ENCODE peak calls at places on chromosomes 2 and 18, in four cellular contexts. Q, N, U and A are unnamed samples.

GRCh38 chr2:12948963-12949353 is 232.2 kb downstream of the TRIB2 start:
- DNase-seq in Q (no peak), N (no peak), U (no peak), A (no peak)

GRCh38 chr2:103276869-103277268 is 515.0 kb downstream of the TMEM182 start:
- DNase-seq in Q (no peak), N (no peak), U (no peak), A (no peak)

GRCh38 chr2:241575624-241576292 is 17.2 kb downstream of the BOK start:
- DNase-seq in Q (no peak), N (no peak), U (peak), A (no peak)

GRCh38 chr2:175309799-175310198 is 128.3 kb upstream of the ATP5MC3 start:
- DNase-seq in Q (peak), N (peak), U (no peak), A (peak)

GRCh38 chr18:2448565-2449151 is 122.6 kb downstream of the METTL4 start:
- DNase-seq in Q (no peak), N (peak), U (no peak), A (peak)

GRCh38 chr18:7089369-7089768 is 28.2 kb downstream of the LAMA1 start:
- DNase-seq in Q (no peak), N (no peak), U (peak), A (no peak)

GRCh38 chr2:45134726-45135125 is 125.5 kb upstream of the SIX2 start:
- DNase-seq in Q (no peak), N (peak), U (no peak), A (peak)

GRCh38 chr2:37570773-37571570 is 100.5 kb downstream of the CDC42EP3 start:
- DNase-seq in Q (no peak), N (peak), U (peak), A (peak)

GRCh38 chr2:157173740-157174184 is 83.7 kb upstream of the GALNT5 start:
- DNase-seq in Q (no peak), N (peak), U (no peak), A (peak)

GRCh38 chr2:25328152-25329085 is 13.3 kb downstream of the DNMT3A start:
- DNase-seq in Q (no peak), N (no peak), U (no peak), A (no peak)

GRCh38 chr2:42195559-42195958 is 26.4 kb downstream of the EML4 start:
- DNase-seq in Q (no peak), N (peak), U (no peak), A (peak)

GRCh38 chr18:76489081-76489480 is 6.0 kb downstream of the ZNF516 start:
- DNase-seq in Q (no peak), N (no peak), U (no peak), A (peak)

GRCh38 chr2:158131483-158131912 is 29.8 kb downstream of the UPP2 start:
- DNase-seq in Q (no peak), N (no peak), U (no peak), A (no peak)

GRCh38 chr18:46412831-46413371 is 244.1 kb downstream of the LOXHD1 start:
- DNase-seq in Q (no peak), N (no peak), U (no peak), A (no peak)

GRCh38 chr2:100739735-100740432 is 80.1 kb upstream of the NPAS2 start:
- DNase-seq in Q (no peak), N (no peak), U (no peak), A (no peak)

GRCh38 chr18:8084160-8084559 is 517.0 kb downstream of the PTPRM start:
- DNase-seq in Q (peak), N (peak), U (no peak), A (peak)

GRCh38 chr2:164917296-164917903 is 37.9 kb downstream of the SLC38A11 start:
- DNase-seq in Q (peak), N (peak), U (no peak), A (peak)

GRCh38 chr2:1686784-1687105 is 57.6 kb downstream of the PXDN start:
- DNase-seq in Q (no peak), N (no peak), U (peak), A (no peak)

GRCh38 chr2:164439885-164440284 is 181.4 kb downstream of the GRB14 start:
- DNase-seq in Q (no peak), N (no peak), U (no peak), A (no peak)

GRCh38 chr2:73642338-73643018 is at the start of gene NAT8:
- DNase-seq in Q (no peak), N (no peak), U (no peak), A (no peak)

GRCh38 chr2:38146302-38146916 is 70.5 kb upstream of the CYP1B1 start:
- DNase-seq in Q (no peak), N (peak), U (no peak), A (peak)

GRCh38 chr2:231764752-231765151 is 16.3 kb downstream of the PDE6D start:
- DNase-seq in Q (no peak), N (peak), U (no peak), A (no peak)

GRCh38 chr2:95359035-95359434 is 43.5 kb upstream of the FAHD2A start:
- DNase-seq in Q (no peak), N (peak), U (no peak), A (peak)

GRCh38 chr2:231721641-231722310 is 13.5 kb downstream of the PTMA start:
- DNase-seq in Q (no peak), N (no peak), U (peak), A (no peak)

GRCh38 chr2:177432703-177433102 is 40.1 kb downstream of the AGPS start:
- DNase-seq in Q (no peak), N (no peak), U (no peak), A (no peak)

GRCh38 chr2:203583084-203583695 is 48.1 kb upstream of the RAPH1 start:
- DNase-seq in Q (no peak), N (no peak), U (no peak), A (no peak)

GRCh38 chr2:15730545-15731212 is 139.0 kb downstream of the DDX1 start:
- DNase-seq in Q (no peak), N (peak), U (peak), A (peak)

GRCh38 chr18:28522250-28522649 is 345.3 kb upstream of the CDH2 start:
- DNase-seq in Q (peak), N (no peak), U (no peak), A (no peak)

GRCh38 chr2:147364597-147364996 is 480.2 kb upstream of the ACVR2A start:
- DNase-seq in Q (no peak), N (no peak), U (no peak), A (no peak)

GRCh38 chr2:239365782-239366435 is 34.9 kb downstream of the HDAC4 start:
- DNase-seq in Q (no peak), N (no peak), U (peak), A (no peak)

GRCh38 chr2:240163844-240164574 is 23.6 kb upstream of the OTOS start:
- DNase-seq in Q (no peak), N (no peak), U (no peak), A (no peak)

GRCh38 chr2:36461039-36461681 is 105.6 kb downstream of the CRIM1 start:
- DNase-seq in Q (peak), N (peak), U (no peak), A (peak)

GRCh38 chr2:38121481-38121880 is 45.5 kb upstream of the CYP1B1 start:
- DNase-seq in Q (no peak), N (no peak), U (no peak), A (no peak)

GRCh38 chr2:176585791-176586190 is 316.5 kb downstream of the MTX2 start:
- DNase-seq in Q (no peak), N (no peak), U (no peak), A (no peak)

GRCh38 chr18:68803371-68803770 is 5.5 kb downstream of the CCDC102B start:
- DNase-seq in Q (no peak), N (peak), U (peak), A (peak)

GRCh38 chr2:6940820-6941219 is 23.6 kb downstream of the RNF144A start:
- DNase-seq in Q (no peak), N (no peak), U (no peak), A (no peak)

GRCh38 chr18:71784777-71785176 is 759.4 kb downstream of the CBLN2 start:
- DNase-seq in Q (peak), N (peak), U (no peak), A (peak)

GRCh38 chr2:3959372-3959771 is 256.0 kb downstream of the DCDC2C start:
- DNase-seq in Q (peak), N (peak), U (no peak), A (peak)

GRCh38 chr2:227888289-227888688 is 16.9 kb downstream of the DAW1 start:
- DNase-seq in Q (peak), N (no peak), U (no peak), A (no peak)

DNA sequence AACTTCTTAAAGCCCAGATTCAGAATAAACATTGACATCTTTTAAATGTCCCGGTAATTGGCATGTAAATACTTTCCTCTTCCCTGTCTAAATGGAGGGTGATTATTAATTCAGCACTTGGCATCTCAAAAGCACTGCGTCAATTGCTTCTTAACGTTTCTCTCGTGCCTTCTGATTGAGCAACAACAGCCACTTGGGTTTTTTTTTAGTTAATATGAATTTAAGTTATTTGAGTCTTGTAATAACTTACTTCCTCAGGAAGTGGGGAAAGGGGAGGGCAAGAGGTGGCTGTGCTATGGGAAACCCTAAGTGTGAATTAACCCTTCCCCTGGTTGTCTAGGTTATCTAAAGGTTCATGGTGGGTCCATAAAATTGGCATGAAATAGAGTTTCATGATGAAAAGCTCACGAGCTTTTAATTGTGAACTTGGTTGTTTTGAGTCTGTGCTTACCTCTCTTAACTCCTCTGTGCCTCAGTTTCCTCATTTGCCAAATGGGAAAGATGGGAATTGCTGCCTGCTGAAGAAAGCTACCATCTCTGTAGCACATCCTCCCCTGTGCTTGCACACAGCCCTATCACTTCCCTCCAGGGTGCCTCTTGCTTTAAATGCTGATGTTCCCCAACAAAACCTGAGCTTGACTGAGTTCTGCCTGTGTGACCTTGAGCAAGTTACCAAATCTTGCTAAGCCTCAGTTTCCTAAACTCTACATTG is 126.3 kb upstream of the BCL2L11 start:
- DNase-seq in Q (no peak), N (peak), U (no peak), A (no peak)
- H3K4me3 ChIP-seq in Q (no peak), N (no peak), U (no peak), A (no peak)

GRCh38 chr2:61291851-61292575 is 130.0 kb downstream of the C2orf74 start:
- DNase-seq in Q (no peak), N (no peak), U (no peak), A (no peak)

GRCh38 chr2:61283443-61284160 is 121.6 kb downstream of the C2orf74 start:
- DNase-seq in Q (no peak), N (no peak), U (no peak), A (no peak)

GRCh38 chr2:61287254-61287653 is 125.3 kb downstream of the C2orf74 start:
- DNase-seq in Q (no peak), N (no peak), U (no peak), A (no peak)

DNA sequence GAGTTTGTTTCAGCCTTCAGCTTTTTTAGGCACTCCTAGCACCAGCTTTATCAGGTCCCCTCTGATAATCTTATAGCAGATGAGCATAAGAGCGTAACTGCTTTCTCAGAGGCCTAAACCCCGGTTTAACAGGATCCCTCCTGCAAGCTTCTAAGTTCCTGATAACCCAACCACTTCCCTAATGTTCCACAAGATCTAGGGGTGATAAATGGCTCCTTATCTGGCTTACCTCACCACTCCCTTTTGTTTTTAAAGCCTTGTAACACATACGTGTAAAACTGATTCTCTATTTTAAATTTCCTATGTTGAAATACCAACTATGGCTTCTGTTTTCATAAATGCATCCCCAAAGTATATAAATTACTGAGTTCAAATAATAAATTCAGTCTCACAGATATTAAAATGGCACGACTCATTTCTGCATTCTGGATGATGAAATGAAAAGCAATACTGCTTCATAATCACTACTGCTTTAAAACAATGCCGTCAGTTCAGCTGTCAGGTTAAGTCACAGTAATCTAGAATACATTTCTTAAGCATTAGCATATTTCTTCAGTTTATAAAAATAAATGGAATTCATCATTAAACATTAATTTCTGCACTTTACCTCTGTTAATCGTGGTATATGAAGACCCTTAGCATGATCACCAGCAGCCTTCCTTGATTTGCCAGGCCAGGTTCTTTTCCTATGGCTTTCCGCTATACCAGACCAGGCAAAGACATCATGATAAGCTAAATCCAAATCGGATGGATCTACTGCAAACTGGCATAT is 126.3 kb downstream of the C2orf74 start:
- DNase-seq in Q (no peak), N (no peak), U (no peak), A (peak)
- TF ChIP-seq CTCF in Q (no peak), N (no peak), U (no peak), A (no peak)

GRCh38 chr2:197057946-197058345 is 131.4 kb upstream of the PGAP1 start:
- DNase-seq in Q (no peak), N (no peak), U (no peak), A (no peak)
- H3K4me3 ChIP-seq in Q (no peak), N (no peak), U (no peak), A (no peak)

GRCh38 chr18:49648811-49649210 is 87.0 kb downstream of the LIPG start:
- DNase-seq in Q (no peak), N (no peak), U (no peak), A (no peak)
- TF ChIP-seq CTCF in Q (peak), N (peak), U (no peak), A (no peak)

DNA sequence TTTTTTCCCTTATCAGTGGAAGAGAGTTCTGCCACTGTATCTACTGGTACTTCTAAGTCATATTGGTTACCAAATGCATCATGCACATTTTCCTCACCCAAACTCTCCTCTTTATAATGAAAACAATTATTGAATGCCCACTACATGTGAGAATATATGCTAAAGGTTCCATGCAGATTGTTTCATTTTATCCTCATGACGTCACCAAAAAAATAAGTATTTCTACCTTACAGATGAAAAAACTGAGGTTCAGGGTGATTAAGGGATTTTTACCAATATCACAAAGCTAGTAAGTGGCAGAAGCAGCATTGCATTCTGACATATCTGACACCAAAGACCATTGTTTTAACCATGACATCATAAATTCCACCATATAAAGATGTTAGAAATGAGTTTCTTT is 51.9 kb upstream of the ZEB2 start:
- DNase-seq in Q (no peak), N (no peak), U (no peak), A (no peak)
- H3K4me3 ChIP-seq in Q (no peak), N (no peak), U (no peak), A (no peak)

DNA sequence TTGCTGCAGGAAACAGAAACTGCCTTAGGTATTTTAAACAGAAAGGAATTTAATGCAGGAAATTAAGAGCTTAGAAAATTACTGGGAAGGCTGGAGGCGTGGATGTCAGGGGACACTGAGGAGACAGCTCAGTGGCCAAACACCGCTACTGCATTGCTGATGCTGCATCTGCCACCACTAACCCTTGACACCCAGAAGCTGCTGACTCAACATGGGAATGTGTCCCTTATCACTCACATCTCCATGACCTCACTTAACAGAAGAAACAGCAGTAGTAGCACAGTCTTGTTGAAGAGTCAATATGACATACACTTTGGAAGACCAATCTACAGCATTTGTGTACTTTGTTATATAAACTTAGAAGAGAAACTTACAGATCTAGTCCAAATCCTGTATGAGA is 906.1 kb downstream of the SLC4A3 start:
- DNase-seq in Q (peak), N (peak), U (no peak), A (peak)
- TF ChIP-seq CTCF in Q (peak), N (peak), U (no peak), A (peak)